ENCODE peak calls at places on chromosomes 1 and 21, in six cellular contexts. A is SJCRH30, M is HAP-1, R is transverse colon, L is left ventricle myocardium inferior, U is mesendoderm. S is an unnamed sample. For H3K27me3 and H3K36me3, the result is how much of the 10 kb centered on the place peaks cover.

GRCh38 chr1:240941706-240942370 is 329.9 kb upstream of the GREM2 start:
- DNase-seq in U (no peak), A (no peak), R (no peak), M (no peak), L (no peak), S (no peak)

GRCh38 chr1:170078610-170079189 is 4.2 kb upstream of the KIFAP3 start:
- DNase-seq in U (no peak), M (no peak), A (no peak), L (no peak), R (no peak), S (no peak)

GRCh38 chr1:44571712-44572571 is 102.3 kb downstream of the TMEM53 start:
- DNase-seq in R (no peak), L (no peak), U (no peak), M (peak), A (no peak), S (peak)

GRCh38 chr1:213940947-213941346 is 46.8 kb upstream of the PROX1 start:
- DNase-seq in L (no peak), U (no peak), M (no peak), A (no peak), R (no peak), S (no peak)

GRCh38 chr1:1954015-1954414 is 34.9 kb upstream of the TMEM52 start:
- DNase-seq in M (no peak), U (no peak), R (no peak), L (no peak), A (no peak), S (peak)

GRCh38 chr1:61452354-61452990 is 272.5 kb downstream of the TM2D1 start:
- DNase-seq in A (peak), L (no peak), R (no peak), U (no peak), M (peak), S (no peak)

GRCh38 chr1:168093616-168094015 is 43.1 kb downstream of the GPR161 start:
- DNase-seq in L (no peak), A (no peak), M (no peak), U (no peak), R (no peak), S (peak)

GRCh38 chr1:219757890-219758289 is 145.0 kb upstream of the ZC3H11B start:
- DNase-seq in A (no peak), U (no peak), R (no peak), M (no peak), L (peak), S (no peak)

GRCh38 chr1:185789846-185790735 is 55.9 kb downstream of the HMCN1 start:
- DNase-seq in U (peak), A (no peak), M (no peak), L (no peak), R (no peak), S (no peak)

DNA sequence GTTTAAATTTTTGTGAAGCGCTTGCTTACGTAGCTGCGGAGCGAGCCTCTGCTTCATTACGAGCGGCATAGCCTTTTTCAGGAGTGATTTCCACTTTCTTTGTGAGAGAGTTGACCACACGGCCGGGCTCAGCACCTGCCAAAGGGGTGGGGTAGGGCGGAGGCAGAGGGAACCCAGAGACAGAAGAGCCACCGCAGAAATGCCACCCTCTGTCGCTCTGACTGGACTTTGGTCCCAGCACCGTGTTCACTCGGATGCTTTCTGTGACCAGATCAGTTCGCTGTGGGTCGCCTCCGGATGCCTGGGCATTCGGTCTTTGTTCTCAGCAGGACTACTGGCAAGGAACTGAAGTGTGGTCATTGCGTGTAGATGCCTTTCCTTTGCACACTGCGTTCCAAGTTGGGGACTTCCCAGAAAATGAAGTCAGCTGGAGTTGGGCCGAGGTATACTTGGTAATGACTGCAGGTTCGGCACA is 897 bp downstream of the CHODL start:
- DNase-seq in L (no peak), U (peak), A (no peak), R (no peak), M (no peak), S (peak)
- H3K4me3 ChIP-seq in L (peak), U (no peak), A (no peak), R (peak), M (peak), S (peak)

GRCh38 chr1:39717809-39718208 is 20.9 kb upstream of the PPIE start:
- DNase-seq in A (no peak), R (no peak), U (no peak), L (no peak), M (no peak), S (no peak)

GRCh38 chr1:39720094-39720999 is 18.3 kb upstream of the PPIE start:
- DNase-seq in M (peak), L (no peak), A (no peak), U (peak), R (no peak), S (no peak)

GRCh38 chr1:39721664-39722063 is 17.0 kb upstream of the PPIE start:
- DNase-seq in L (no peak), R (no peak), A (no peak), M (no peak), U (no peak), S (no peak)

GRCh38 chr1:39726600-39726999 is 12.1 kb upstream of the PPIE start:
- DNase-seq in R (no peak), U (no peak), M (no peak), A (no peak), L (no peak), S (no peak)

DNA sequence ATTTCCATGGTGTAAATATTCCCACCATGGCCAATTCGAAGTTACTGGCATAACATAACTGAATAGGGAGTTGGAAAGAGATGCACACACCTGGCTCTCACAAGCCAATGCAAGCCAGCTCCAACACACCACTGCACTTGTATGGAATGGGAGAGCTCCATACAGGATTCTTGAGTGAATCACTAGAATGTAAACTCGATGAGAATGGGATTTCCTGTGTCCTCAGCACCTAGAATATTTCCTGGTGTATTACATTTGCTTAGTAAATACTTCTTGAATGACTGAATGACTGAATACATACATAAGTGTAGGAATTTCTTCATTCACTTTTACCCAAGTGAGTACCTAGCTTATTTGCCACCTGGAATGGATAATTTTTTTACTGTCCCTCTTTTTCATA is 16.2 kb upstream of the PPIE start:
- DNase-seq in M (no peak), L (no peak), U (no peak), R (no peak), A (no peak), S (no peak)
- H3K27me3 ChIP-seq in M (under half), L (under half), U (under half), R (half or more), A (under half), S (half or more)

GRCh38 chr21:33424214-33424613 is 21.0 kb downstream of the IFNGR2 start:
- DNase-seq in R (no peak), L (no peak), A (no peak), M (no peak), U (no peak), S (no peak)
- H3K36me3 ChIP-seq in R (under half), L (half or more), A (under half), M (half or more), U (under half), S (under half)

GRCh38 chr1:50971748-50972305 is 1.8 kb downstream of the CDKN2C start:
- DNase-seq in R (no peak), M (peak), A (no peak), U (no peak), L (no peak), S (no peak)
- H3K4me3 ChIP-seq in R (peak), M (peak), A (peak), U (no peak), L (peak), S (no peak)

GRCh38 chr1:220893701-220894024 is 14.4 kb downstream of the HLX start:
- DNase-seq in U (no peak), R (no peak), M (no peak), A (no peak), L (no peak), S (no peak)

GRCh38 chr1:220895412-220895946 is 16.2 kb downstream of the HLX start:
- DNase-seq in L (no peak), R (no peak), M (no peak), U (no peak), A (no peak), S (peak)

GRCh38 chr1:220896088-220896487 is 16.8 kb downstream of the HLX start:
- DNase-seq in U (no peak), A (no peak), L (no peak), M (no peak), R (no peak), S (peak)

GRCh38 chr1:220894025-220894923 is 15.0 kb downstream of the HLX start:
- DNase-seq in M (no peak), A (no peak), L (no peak), R (no peak), U (no peak), S (peak)

DNA sequence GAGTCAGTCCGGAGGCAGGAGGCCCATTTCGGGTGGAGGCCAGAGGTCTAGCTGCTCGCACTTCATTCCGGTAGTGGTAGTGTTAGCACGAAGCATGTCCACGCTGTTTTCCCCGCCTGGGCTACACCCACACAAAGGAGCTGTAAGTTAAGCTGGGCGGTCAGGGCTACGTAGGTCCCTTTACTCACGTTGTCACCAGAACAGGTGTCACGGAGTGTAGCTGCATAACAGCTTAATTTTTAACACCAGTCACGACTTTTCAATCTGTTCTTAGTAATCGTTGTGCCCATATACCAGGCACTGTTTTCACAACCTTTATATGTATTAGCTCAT is 15.6 kb downstream of the HLX start:
- DNase-seq in U (no peak), L (no peak), A (no peak), R (no peak), M (no peak), S (no peak)
- H3K27me3 ChIP-seq in U (half or more), L (half or more), A (under half), R (half or more), M (under half), S (half or more)

GRCh38 chr21:36412916-36413315 is 27.7 kb downstream of the CHAF1B start:
- DNase-seq in R (no peak), L (no peak), U (no peak), M (no peak), A (no peak), S (no peak)
- H3K36me3 ChIP-seq in R (under half), L (under half), U (under half), M (half or more), A (under half), S (under half)

GRCh38 chr1:111223126-111223443 is 4.4 kb upstream of the CHI3L2 start:
- DNase-seq in M (no peak), A (no peak), R (no peak), L (no peak), U (no peak), S (no peak)
- H3K4me3 ChIP-seq in M (no peak), A (no peak), R (no peak), L (no peak), U (no peak), S (no peak)

S was measured in H7.